ENCODE peak calls at places on chromosomes 7 and 10, in six cellular contexts. S is BE2C, X is AG09319, U is Panc1, R is upper lobe of right lung, N is tibial artery. D is an unnamed sample.

GRCh38 chr7:53600296-53600695 is 564.9 kb downstream of the POM121L12 start:
- DNase-seq in X (no peak), S (no peak), R (no peak), U (no peak), N (no peak), D (no peak)

GRCh38 chr10:77631241-77631640 is 6.4 kb downstream of the KCNMA1 start:
- DNase-seq in X (no peak), U (no peak), S (no peak), N (peak), R (no peak), D (no peak)

GRCh38 chr7:83366629-83367028 is 203.9 kb upstream of the PCLO start:
- DNase-seq in X (no peak), R (no peak), U (no peak), N (no peak), S (no peak), D (no peak)

GRCh38 chr7:70674268-70675025 is 457.5 kb upstream of the GALNT17 start:
- DNase-seq in U (no peak), S (no peak), R (no peak), X (no peak), N (no peak), D (no peak)

GRCh38 chr10:123297175-123297574 is 143.0 kb downstream of the BUB3 start:
- DNase-seq in U (no peak), S (no peak), X (no peak), N (no peak), R (no peak), D (no peak)

GRCh38 chr7:69790915-69791473 is 192.7 kb downstream of the AUTS2 start:
- DNase-seq in S (no peak), U (no peak), N (no peak), R (no peak), X (no peak), D (no peak)

GRCh38 chr10:104472957-104473745 is 119.5 kb downstream of the CFAP58 start:
- DNase-seq in U (no peak), R (no peak), N (no peak), S (no peak), X (no peak), D (no peak)

GRCh38 chr7:105638942-105639495 is 57.7 kb upstream of the EFCAB10 start:
- DNase-seq in R (no peak), S (no peak), N (no peak), U (no peak), X (no peak), D (peak)

GRCh38 chr10:78471723-78472541 is 438.3 kb downstream of the RPS24 start:
- DNase-seq in S (peak), N (no peak), U (no peak), X (no peak), R (no peak), D (no peak)

GRCh38 chr10:104349623-104350142 is 4.0 kb upstream of the CFAP58 start:
- DNase-seq in X (no peak), R (no peak), U (no peak), N (no peak), S (no peak), D (no peak)

GRCh38 chr10:112393341-112393740 is 19.4 kb downstream of the ACSL5 start:
- DNase-seq in S (no peak), N (no peak), R (no peak), U (no peak), X (no peak), D (no peak)

GRCh38 chr7:14858410-14858809 is 44.1 kb downstream of the DGKB start:
- DNase-seq in U (no peak), S (no peak), R (no peak), X (no peak), N (no peak), D (no peak)

GRCh38 chr7:6577369-6578113 is at the start of gene ZDHHC4:
- DNase-seq in S (peak), X (peak), N (peak), R (peak), U (no peak), D (peak)

GRCh38 chr7:134648456-134648855 is 1.8 kb downstream of the BPGM start:
- DNase-seq in U (no peak), N (no peak), S (no peak), R (no peak), X (no peak), D (no peak)

GRCh38 chr7:134645478-134645877 is 1.2 kb upstream of the BPGM start:
- DNase-seq in X (no peak), U (no peak), S (no peak), R (no peak), N (no peak), D (no peak)

GRCh38 chr7:134649231-134649775 is 2.6 kb downstream of the BPGM start:
- DNase-seq in R (no peak), X (no peak), N (no peak), U (no peak), S (no peak), D (no peak)

GRCh38 chr7:134645935-134646334 is 718 bp upstream of the BPGM start:
- DNase-seq in S (no peak), X (no peak), R (no peak), U (no peak), N (no peak), D (no peak)

DNA sequence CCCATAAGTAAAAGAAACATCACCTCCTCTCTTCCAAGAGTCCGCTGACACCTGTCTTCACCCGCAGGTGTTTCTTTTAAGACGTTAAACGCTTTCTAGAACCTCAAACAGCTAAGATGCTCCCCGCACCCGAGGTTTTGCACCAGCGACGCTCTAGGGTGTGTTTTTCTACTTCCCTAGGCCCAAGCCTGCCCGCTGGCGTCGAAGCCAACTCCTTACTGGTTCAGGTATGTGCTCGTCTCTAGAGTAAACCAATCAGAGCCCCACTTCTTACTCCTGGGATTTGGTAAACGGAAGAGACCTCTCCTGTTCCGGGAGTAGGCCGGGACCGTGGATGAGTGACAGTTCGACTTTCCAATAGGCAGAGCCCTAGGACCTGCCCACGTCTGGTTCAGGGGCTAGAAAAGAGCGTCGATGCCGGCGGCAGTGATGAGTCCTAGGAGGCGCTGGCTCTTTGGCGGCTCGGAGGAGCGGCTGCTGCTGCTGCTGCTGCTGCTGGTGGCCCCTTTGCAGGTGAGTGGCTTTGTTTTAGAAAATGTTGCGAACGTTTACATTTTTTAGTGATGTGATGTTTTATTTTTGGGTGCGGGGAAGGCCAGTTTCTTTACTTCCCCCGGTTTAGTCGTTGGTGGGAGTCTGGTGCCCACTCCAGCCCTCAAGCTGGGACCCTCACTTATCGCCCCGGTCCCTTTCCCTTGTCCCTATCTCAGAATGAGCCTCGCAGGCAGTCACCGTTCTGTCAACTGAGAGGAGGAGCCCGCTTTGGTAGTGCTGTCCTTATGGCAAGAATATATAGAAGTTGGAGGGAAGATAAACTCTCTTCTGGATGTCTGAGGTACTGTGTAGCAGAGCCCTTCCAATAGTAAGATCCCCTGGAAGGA is at the start of gene BPGM:
- DNase-seq in R (peak), U (peak), X (peak), N (peak), S (peak), D (peak)
- TF ChIP-seq CTCF in R (peak), U (peak), X (peak), N (peak), S (peak), D (no peak)

GRCh38 chr7:1170741-1171501 is 10.9 kb upstream of the ZFAND2A start:
- DNase-seq in X (no peak), N (no peak), U (no peak), R (no peak), S (no peak), D (no peak)
- TF ChIP-seq CTCF in X (no peak), N (no peak), U (no peak), R (no peak), S (no peak), D (no peak)

GRCh38 chr10:75235375-75236177 is at the start of gene COMTD1:
- DNase-seq in R (peak), S (peak), N (peak), X (peak), U (peak), D (peak)

GRCh38 chr10:75234017-75234682 is 1.6 kb downstream of the COMTD1 start:
- DNase-seq in U (no peak), R (peak), S (peak), N (peak), X (peak), D (peak)

GRCh38 chr10:75233444-75234016 is 2.2 kb downstream of the COMTD1 start:
- DNase-seq in N (no peak), R (no peak), U (no peak), S (peak), X (no peak), D (no peak)

GRCh38 chr10:75236178-75236825 is 545 bp upstream of the COMTD1 start:
- DNase-seq in N (no peak), U (no peak), R (no peak), X (no peak), S (no peak), D (no peak)

DNA sequence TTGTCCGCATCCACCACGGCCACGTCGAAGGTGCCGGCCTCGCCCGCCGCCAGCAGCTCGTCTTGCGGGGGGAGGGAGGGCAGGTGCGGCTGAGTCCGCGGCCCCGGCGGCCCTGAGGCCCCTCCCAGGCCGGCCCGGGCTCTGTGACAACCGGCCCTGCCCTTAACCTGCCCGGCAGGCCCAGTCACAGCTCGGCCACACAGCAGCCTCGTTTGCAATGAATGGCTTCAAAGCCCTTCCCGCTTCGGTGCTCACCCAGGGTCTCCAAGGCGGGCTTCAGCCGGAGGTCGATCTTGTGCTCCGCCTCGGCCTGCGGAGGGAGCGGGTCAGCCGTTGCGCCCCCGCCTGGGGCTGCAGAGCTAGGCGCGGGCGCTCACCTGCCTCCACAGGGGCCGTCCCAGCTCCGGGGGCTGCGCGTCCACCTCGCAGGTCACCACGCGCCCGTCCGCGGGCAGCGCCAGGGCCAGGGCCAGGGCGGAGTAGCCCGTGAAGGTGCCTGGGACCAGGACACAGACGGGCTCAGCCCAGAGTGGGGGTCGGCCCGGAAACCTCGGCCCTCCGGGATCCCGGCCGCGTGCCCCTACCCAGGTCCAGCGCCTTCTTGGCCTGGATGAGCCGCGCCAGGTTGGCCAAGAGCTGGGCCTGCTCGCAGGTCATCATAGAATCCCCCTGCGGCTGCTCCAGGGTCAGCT is 928 bp downstream of the COMTD1 start:
- DNase-seq in S (no peak), U (no peak), N (no peak), R (no peak), X (no peak), D (peak)
- TF ChIP-seq CTCF in S (no peak), U (peak), N (no peak), R (no peak), X (no peak), D (no peak)

GRCh38 chr10:62080905-62081304 is 179.4 kb downstream of the ARID5B start:
- DNase-seq in R (no peak), N (no peak), X (no peak), S (no peak), U (no peak), D (no peak)
- TF ChIP-seq CTCF in R (no peak), N (no peak), X (no peak), S (peak), U (no peak), D (no peak)

DNA sequence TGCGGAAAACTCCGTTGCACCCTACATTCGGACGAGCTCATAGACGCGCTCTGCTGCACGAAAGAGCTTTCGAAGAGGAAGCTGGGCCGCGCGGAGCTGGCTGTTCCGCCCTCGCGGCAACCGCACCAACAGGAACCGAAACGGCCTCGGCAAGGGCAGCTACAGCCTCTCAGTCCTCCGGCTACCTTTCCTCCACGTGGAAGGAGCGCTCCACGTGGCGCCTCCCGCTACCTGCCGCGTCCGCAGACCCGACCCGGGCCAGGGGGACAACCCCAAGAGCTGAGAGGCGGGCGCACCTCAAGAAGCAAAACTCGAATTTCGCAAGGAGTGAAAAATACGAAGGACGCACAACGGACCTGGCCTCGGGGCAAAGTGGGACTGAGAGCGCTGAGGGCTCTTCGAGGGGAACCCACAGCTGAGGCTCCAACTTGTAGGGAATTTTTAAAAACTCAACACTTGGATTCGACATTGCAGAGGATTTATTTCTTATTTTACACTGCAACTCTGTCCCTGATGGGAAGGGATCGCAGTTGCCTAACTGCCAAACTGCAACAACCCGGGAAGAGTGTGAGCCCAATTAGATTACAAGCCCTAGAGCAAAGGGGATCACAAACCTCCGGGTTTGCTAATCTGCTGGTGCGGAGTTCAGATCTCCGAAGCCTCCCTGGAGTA is 1.4 kb downstream of the HPSE2 start:
- DNase-seq in N (peak), S (no peak), U (no peak), X (no peak), R (peak), D (peak)
- TF ChIP-seq CTCF in N (no peak), S (no peak), U (no peak), X (no peak), R (no peak), D (no peak)

DNA sequence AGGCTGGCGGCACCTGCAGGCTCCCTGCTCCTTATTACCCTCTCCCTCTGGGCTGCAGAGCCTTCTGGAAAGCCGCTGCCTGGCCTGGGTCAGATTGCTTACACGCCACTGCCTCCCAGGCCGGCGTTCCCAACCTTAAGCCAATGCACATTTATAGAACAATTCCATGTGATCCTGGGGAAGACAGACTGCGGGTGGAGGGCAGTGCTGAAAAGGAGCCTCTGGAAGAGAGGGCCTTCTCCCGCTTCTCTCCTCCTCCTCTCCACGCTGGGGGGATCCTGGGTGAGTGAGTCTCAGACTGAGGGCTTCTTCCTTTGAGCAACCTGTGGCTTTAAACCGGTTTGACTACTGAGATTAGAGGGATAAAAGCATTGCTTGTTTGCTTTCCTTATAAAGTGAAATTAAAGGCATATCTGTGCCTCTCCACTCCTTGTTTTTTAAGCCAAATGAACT is 5.5 kb downstream of the TACC2 start:
- DNase-seq in U (no peak), X (no peak), R (peak), S (no peak), N (peak), D (peak)
- TF ChIP-seq CTCF in U (no peak), X (no peak), R (no peak), S (no peak), N (peak), D (no peak)